ENCODE peak calls at places on chromosomes 2 and 18, in nine cellular contexts. Z is spleen; Q is activated T-cell treated with anti-CD3 and anti-CD28 coated beads for 1 hour; A is EL; X is astrocyte of the spinal cord; R is NCI-H510A treated with DMSO at 0.1 percent for 48 hours; V is stimulated activated naive CD4-positive, alpha-beta T cell; P is left ventricle myocardium inferior; I is hippocampal formation. L is an unnamed sample.

GRCh38 chr2:173431191-173431590 is 76.5 kb downstream of the CDCA7 start:
- DNase-seq in Z (no peak), Q (no peak), A (no peak), X (no peak), R (no peak), V (no peak), P (no peak), I (no peak), L (no peak)

GRCh38 chr2:237896941-237897340 is 37.5 kb downstream of the RAMP1 start:
- DNase-seq in Z (peak; percentile 52), Q (no peak), A (no peak), X (no peak), R (no peak), V (no peak), P (no peak), I (no peak), L (no peak)

GRCh38 chr2:200039847-200040246 is 84.5 kb downstream of the MAIP1 start:
- DNase-seq in Z (no peak), Q (no peak), A (peak; percentile 59), X (peak; percentile 80), R (no peak), V (no peak), P (no peak), I (no peak), L (no peak)

GRCh38 chr2:49426991-49427390 is 272.7 kb upstream of the FSHR start:
- DNase-seq in Z (no peak), Q (no peak), A (no peak), X (no peak), R (no peak), V (no peak), P (no peak), I (no peak), L (no peak)

GRCh38 chr18:6546229-6546628 is 131.5 kb upstream of the L3MBTL4 start:
- DNase-seq in Z (no peak), Q (no peak), A (no peak), X (no peak), R (no peak), V (no peak), P (no peak), I (no peak), L (no peak)

GRCh38 chr18:63301458-63301857 is 18.1 kb downstream of the BCL2 start:
- DNase-seq in Z (no peak), Q (no peak), A (no peak), X (no peak), R (no peak), V (no peak), P (no peak), I (no peak), L (no peak)

GRCh38 chr2:9274701-9275343 is 68.2 kb downstream of the ASAP2 start:
- DNase-seq in Z (no peak), Q (no peak), A (no peak), X (no peak), R (no peak), V (no peak), P (no peak), I (no peak), L (no peak)

GRCh38 chr18:46046126-46046525 is 25.9 kb downstream of the PSTPIP2 start:
- DNase-seq in Z (no peak), Q (no peak), A (no peak), X (no peak), R (no peak), V (no peak), P (no peak), I (no peak), L (no peak)

GRCh38 chr18:39862341-39862740 is 2092.7 kb upstream of the PIK3C3 start:
- DNase-seq in Z (no peak), Q (no peak), A (no peak), X (no peak), R (no peak), V (no peak), P (no peak), I (no peak), L (no peak)

GRCh38 chr2:88028931-88029330 is 12.6 kb upstream of the RNU2-63P start:
- DNase-seq in Z (no peak), Q (no peak), A (no peak), X (no peak), R (no peak), V (no peak), P (no peak), I (no peak), L (no peak)

GRCh38 chr2:199147216-199147615 is 310.5 kb downstream of the SATB2 start:
- DNase-seq in Z (no peak), Q (no peak), A (peak; percentile 5), X (no peak), R (no peak), V (no peak), P (no peak), I (no peak), L (no peak)

GRCh38 chr2:135052042-135052876 is at the start of gene RAB3GAP1:
- DNase-seq in Z (peak; percentile 95), Q (peak; percentile 80), A (peak; percentile 88), X (peak; percentile 90), R (peak; percentile 82), V (peak; percentile 94), P (peak; percentile 73), I (peak; percentile 74), L (peak; percentile 76)

GRCh38 chr2:136399667-136400316 is 281.8 kb upstream of the CXCR4 start:
- DNase-seq in Z (no peak), Q (no peak), A (no peak), X (no peak), R (no peak), V (no peak), P (no peak), I (no peak), L (no peak)

GRCh38 chr2:31082002-31082401 is 56.2 kb downstream of the GALNT14 start:
- DNase-seq in Z (no peak), Q (no peak), A (no peak), X (no peak), R (no peak), V (no peak), P (no peak), I (no peak), L (no peak)

GRCh38 chr2:110752871-110753270 is 20.5 kb downstream of the ACOXL start:
- DNase-seq in Z (no peak), Q (no peak), A (no peak), X (no peak), R (no peak), V (no peak), P (no peak), I (no peak), L (no peak)

GRCh38 chr2:15993232-15993610 is 52.9 kb downstream of the MYCN start:
- DNase-seq in Z (no peak), Q (no peak), A (no peak), X (no peak), R (no peak), V (no peak), P (no peak), I (no peak), L (no peak)

GRCh38 chr18:9069482-9070059 is 32.9 kb upstream of the NDUFV2 start:
- DNase-seq in Z (no peak), Q (no peak), A (no peak), X (no peak), R (no peak), V (no peak), P (no peak), I (no peak), L (no peak)

L was measured in naive thymus-derived CD4-positive, alpha-beta T cell.